ENCODE peak calls at places on chromosomes 2 and 18, in five cellular contexts. X, P, U, A and B are unnamed samples.

GRCh38 chr2:66846887-66847286 is 412.0 kb downstream of the MEIS1 start:
- DNase-seq in X (no peak), A (no peak), P (no peak), U (no peak), B (no peak)

GRCh38 chr18:46042571-46043123 is 29.4 kb downstream of the PSTPIP2 start:
- DNase-seq in X (peak), U (no peak), A (peak), P (no peak), B (peak)

GRCh38 chr2:854460-854859 is 96.2 kb upstream of the SNTG2 start:
- DNase-seq in A (peak), U (peak), P (no peak), X (no peak), B (no peak)

GRCh38 chr2:228646061-228646460 is 464.6 kb upstream of the SPHKAP start:
- DNase-seq in P (no peak), U (no peak), X (peak), A (peak), B (peak)

GRCh38 chr2:241833101-241833937 is 24.3 kb downstream of the NEU4 start:
- DNase-seq in X (peak), P (no peak), A (peak), U (no peak), B (peak)

GRCh38 chr2:241981076-241981700 is 111.7 kb downstream of the RTP5 start:
- DNase-seq in U (no peak), A (no peak), X (no peak), P (no peak), B (no peak)

GRCh38 chr2:211766689-211767088 is 771.9 kb downstream of the ERBB4 start:
- DNase-seq in U (no peak), A (peak), P (no peak), X (no peak), B (no peak)

GRCh38 chr2:204974487-204974886 is 429.2 kb downstream of the PARD3B start:
- DNase-seq in A (no peak), X (no peak), P (no peak), U (no peak), B (no peak)

GRCh38 chr2:157741819-157742484 is 113.3 kb upstream of the ACVR1C start:
- DNase-seq in U (no peak), A (no peak), P (no peak), X (no peak), B (no peak)

GRCh38 chr18:14974088-14974487 is 226.1 kb downstream of the ANKRD30B start:
- DNase-seq in X (no peak), P (no peak), U (no peak), A (peak), B (no peak)

GRCh38 chr2:85475801-85476610 is 57.5 kb downstream of the SH2D6 start:
- DNase-seq in A (no peak), U (no peak), X (no peak), P (no peak), B (no peak)

GRCh38 chr2:53448591-53448990 is 319.0 kb upstream of the CHAC2 start:
- DNase-seq in U (no peak), A (peak), P (no peak), X (no peak), B (peak)

GRCh38 chr2:214747992-214748391 is 61.5 kb downstream of the BARD1 start:
- DNase-seq in P (peak), A (no peak), U (no peak), X (no peak), B (no peak)

GRCh38 chr2:172977330-172978052 is 98.2 kb upstream of the MAP3K20 start:
- DNase-seq in X (no peak), A (no peak), P (no peak), U (no peak), B (no peak)

GRCh38 chr2:68043719-68044498 is 18.9 kb downstream of the C1D start:
- DNase-seq in A (peak), P (no peak), U (no peak), X (peak), B (peak)

GRCh38 chr2:11450791-11451190 is 15.2 kb downstream of the E2F6 start:
- DNase-seq in X (no peak), A (no peak), P (no peak), U (no peak), B (no peak)

GRCh38 chr2:221005338-221005737 is 566.8 kb downstream of the EPHA4 start:
- DNase-seq in P (no peak), A (no peak), X (no peak), U (no peak), B (no peak)

GRCh38 chr2:232795920-232796319 is 19.6 kb upstream of the KCNJ13 start:
- DNase-seq in X (peak), A (no peak), P (no peak), U (no peak), B (no peak)

GRCh38 chr2:219681301-219682290 is 54.2 kb downstream of the SLC4A3 start:
- DNase-seq in A (peak), X (peak), U (no peak), P (no peak), B (peak)

GRCh38 chr2:189681203-189681602 is 6.7 kb downstream of the ANKAR start:
- DNase-seq in U (no peak), A (no peak), P (no peak), X (no peak), B (no peak)

GRCh38 chr2:29844713-29845320 is 76.6 kb downstream of the ALK start:
- DNase-seq in A (peak), U (no peak), X (no peak), P (no peak), B (peak)

GRCh38 chr18:30328839-30329238 is 713.7 kb downstream of the DSC3 start:
- DNase-seq in X (no peak), A (peak), U (peak), P (no peak), B (peak)

GRCh38 chr18:12307251-12307736 is 747 bp upstream of the TUBB6 start:
- DNase-seq in U (no peak), X (peak), P (no peak), A (no peak), B (peak)

GRCh38 chr2:46923011-46923669 is 7.5 kb upstream of the MCFD2 start:
- DNase-seq in P (no peak), U (no peak), X (no peak), A (peak), B (no peak)

GRCh38 chr2:135546432-135546831 is 15.1 kb downstream of the R3HDM1 start:
- DNase-seq in X (no peak), P (no peak), U (no peak), A (no peak), B (no peak)

GRCh38 chr2:224432003-224432574 is 30.2 kb upstream of the FAM124B start:
- DNase-seq in U (no peak), X (no peak), P (no peak), A (no peak), B (no peak)

GRCh38 chr2:194385376-194385775 is 1271.7 kb upstream of the SLC39A10 start:
- DNase-seq in P (no peak), A (no peak), U (no peak), X (no peak), B (no peak)

GRCh38 chr2:215002500-215002899 is 135.9 kb downstream of the ABCA12 start:
- DNase-seq in X (peak), U (peak), P (peak), A (peak), B (peak)

GRCh38 chr2:15943378-15943851 is 3.1 kb downstream of the MYCN start:
- DNase-seq in A (no peak), P (no peak), X (no peak), U (no peak), B (no peak)

GRCh38 chr2:219499555-219499954 is 864 bp downstream of the GMPPA start:
- DNase-seq in X (no peak), U (no peak), A (no peak), P (no peak), B (no peak)

GRCh38 chr18:10707294-10707693 is 181.5 kb downstream of the NAPG start:
- DNase-seq in A (no peak), P (no peak), U (no peak), X (no peak), B (no peak)

GRCh38 chr2:207221731-207222130 is 56.0 kb upstream of the KLF7 start:
- DNase-seq in P (no peak), U (no peak), A (no peak), X (no peak), B (no peak)

GRCh38 chr18:58788470-58788869 is 76.2 kb upstream of the ZNF532 start:
- DNase-seq in P (no peak), U (no peak), A (peak), X (no peak), B (peak)

DNA sequence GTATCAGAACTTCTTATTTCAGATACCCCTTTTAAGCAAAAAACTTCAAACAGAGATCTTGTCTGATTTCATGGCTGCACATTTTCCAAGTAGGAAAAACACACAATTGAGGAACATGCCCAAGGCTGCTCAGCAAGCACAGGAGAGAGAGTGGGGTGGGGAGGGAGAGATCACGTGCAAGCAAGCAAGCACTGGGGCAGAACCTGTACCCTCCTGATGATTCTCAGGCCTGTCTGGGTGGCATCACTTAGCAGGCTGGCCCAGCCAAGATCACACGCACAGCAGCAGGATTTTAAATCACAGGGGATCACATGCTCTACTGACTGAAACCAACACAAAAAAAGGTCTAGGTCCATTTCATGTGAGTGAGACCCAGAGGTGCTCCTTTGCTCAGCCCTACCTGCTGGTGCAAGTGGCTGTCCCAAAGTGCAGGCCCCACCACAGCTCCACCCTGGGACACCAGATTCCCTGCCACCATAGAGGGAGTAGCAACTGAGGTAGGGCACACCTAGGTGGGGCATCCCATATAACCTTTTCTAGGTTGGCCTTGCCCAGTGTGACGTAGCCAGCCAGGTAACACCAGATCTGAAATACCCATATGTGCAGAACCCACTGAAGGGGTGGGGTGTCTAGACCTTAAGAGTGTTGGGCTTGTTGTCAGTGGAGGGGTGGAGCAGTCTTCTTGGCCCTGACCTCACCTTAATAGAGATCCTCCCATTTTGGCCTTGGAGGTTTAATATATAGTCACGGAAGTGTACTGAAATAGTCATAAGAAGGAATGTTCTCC is 1.8 kb upstream of the LYPD6B start:
- DNase-seq in X (no peak), U (no peak), A (no peak), P (no peak), B (no peak)
- H3K9ac ChIP-seq in X (no peak), U (no peak), A (no peak), P (no peak), B (no peak)

GRCh38 chr2:111117666-111118454 is 2.9 kb upstream of the BCL2L11 start:
- DNase-seq in A (no peak), U (no peak), X (peak), P (peak), B (peak)

GRCh38 chr2:111119004-111119846 is 1.5 kb upstream of the BCL2L11 start:
- DNase-seq in X (no peak), P (no peak), A (no peak), U (no peak), B (no peak)

GRCh38 chr2:111116843-111117665 is 3.7 kb upstream of the BCL2L11 start:
- DNase-seq in U (peak), A (peak), X (peak), P (peak), B (peak)

GRCh38 chr2:111119847-111120252 is 864 bp upstream of the BCL2L11 start:
- DNase-seq in U (no peak), P (peak), A (no peak), X (no peak), B (no peak)

DNA sequence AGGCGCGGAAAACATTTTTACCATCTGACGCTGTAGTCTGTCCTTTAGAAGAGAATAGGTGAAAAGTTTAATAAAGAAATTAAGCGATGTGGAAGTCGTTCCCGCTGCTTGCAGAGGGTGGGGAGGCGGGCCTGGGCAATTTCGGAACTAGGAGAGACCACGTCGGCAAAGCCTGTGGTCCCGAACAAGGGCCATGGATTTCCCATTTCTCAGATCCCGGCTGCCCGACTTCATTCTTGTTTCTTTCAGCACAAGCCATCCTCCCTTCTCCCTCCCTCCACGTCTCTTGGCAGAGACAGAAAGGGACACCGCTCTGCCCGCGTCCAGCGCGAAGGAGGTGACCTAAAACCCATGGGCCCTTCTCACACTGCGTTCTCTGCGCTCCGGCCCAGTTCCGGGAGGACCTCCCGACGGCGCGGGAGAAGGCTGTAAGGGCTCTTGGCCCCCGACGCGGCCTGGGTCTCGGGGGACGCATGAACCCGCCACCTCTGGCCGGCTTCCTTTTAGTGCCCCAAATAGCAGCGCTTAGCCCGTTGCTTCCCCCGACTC is 2.2 kb upstream of the BCL2L11 start:
- DNase-seq in X (no peak), U (no peak), A (no peak), P (no peak), B (no peak)
- H3K4me3 ChIP-seq in X (peak), U (no peak), A (no peak), P (no peak), B (peak)

GRCh38 chr2:133561045-133561852 is 7.0 kb downstream of the NCKAP5 start:
- DNase-seq in A (peak), U (peak), X (peak), P (peak), B (peak)
- H2AFZ ChIP-seq in A (no peak), U (no peak), X (no peak), P (no peak), B (no peak)

GRCh38 chr2:138503087-138503442 is 1.5 kb downstream of the SPOPL start:
- DNase-seq in U (no peak), P (no peak), A (peak), X (no peak), B (no peak)
- H3K9ac ChIP-seq in U (peak), P (peak), A (peak), X (peak), B (peak)

GRCh38 chr2:144454466-144455287 is 65.2 kb downstream of the ZEB2 start:
- DNase-seq in U (no peak), P (no peak), A (no peak), X (peak), B (no peak)
- H3K4me3 ChIP-seq in U (no peak), P (no peak), A (no peak), X (no peak), B (no peak)

GRCh38 chr2:181667234-181667633 is 10.3 kb upstream of the CERKL start:
- DNase-seq in U (no peak), X (no peak), P (no peak), A (no peak), B (no peak)
- H2AFZ ChIP-seq in U (no peak), X (no peak), P (no peak), A (no peak), B (no peak)

DNA sequence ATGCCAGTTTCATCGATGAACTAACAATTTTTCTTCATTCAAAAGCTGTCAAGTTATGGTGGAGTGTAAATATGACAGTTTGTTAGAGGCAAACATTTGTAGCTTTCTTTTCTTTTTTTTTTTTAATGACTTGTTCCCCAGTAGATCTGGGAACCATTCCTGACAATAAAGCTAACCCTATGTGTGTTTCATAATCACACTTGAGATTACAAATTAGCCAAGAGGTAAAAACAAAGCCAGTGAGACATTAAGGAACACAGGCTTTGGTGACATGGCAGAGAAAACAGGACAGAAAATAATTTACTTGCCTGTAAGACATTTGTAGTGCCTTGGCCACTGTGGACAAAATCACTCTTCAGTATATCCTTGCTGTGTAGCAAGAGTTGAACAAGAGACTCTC is 135.8 kb downstream of the UBE2E3 start:
- DNase-seq in A (no peak), U (no peak), X (no peak), P (no peak), B (no peak)
- H3K9ac ChIP-seq in A (no peak), U (no peak), X (no peak), P (no peak), B (no peak)

DNA sequence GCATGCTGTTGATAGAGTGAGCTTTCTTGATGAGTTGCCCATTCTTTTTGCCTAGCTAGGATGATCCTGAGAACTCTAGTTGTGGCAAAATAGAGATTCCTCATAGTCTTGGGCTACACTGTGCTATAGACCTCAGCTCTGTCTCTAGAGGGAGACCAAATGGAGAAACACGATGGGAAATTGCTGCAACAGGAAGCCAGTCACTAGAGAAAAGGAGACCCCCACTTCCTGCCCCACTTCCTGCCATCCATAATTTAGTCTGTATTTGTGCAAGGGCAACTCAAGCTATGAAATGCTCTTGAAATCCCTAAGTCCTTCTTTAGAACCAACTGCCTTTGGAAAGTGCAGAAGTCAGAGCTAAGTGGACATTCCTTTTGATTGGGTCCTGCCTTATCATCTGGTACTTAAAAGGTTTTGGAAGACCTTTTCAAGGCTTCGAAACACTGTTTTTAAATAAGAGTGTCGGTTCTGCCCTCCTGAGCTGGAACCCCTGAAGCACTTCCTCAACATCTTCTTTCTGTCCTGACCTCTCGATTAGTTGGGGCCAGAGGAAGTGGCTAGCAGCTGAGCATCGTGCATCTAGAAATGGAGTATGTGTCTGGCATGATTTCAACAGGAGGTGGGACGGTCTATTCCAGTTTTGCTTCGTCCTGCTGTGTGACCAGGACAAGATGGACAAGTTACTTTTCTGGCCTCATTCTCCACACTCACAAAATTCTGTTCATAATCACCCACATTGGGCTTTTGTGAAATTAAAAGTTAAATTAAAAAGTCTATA is 8.6 kb upstream of the KCNE4 start:
- DNase-seq in U (no peak), P (no peak), A (no peak), X (no peak), B (no peak)
- H3K4me3 ChIP-seq in U (no peak), P (no peak), A (no peak), X (no peak), B (no peak)